ENCODE peak calls at places on chromosome 10, in nine cellular contexts. One of them, this sample, is unnamed.
A peak's percentile ranks its signal among the peaks of the same experiment; 100 is the strongest.

GRCh38 chr10:48602401-48603135 is 2.3 kb downstream of the ARHGAP22 start:
- DNase-seq in fibroblast of lung: no peak
- DNase-seq in mammary epithelial cell: no peak
- DNase-seq in PC-3: no peak
- DNase-seq in PC-9: no peak
- DNase-seq in MM.1S: no peak
- DNase-seq in neural progenitor cell: no peak
- DNase-seq in astrocyte: no peak
- DNase-seq in SK-N-SH: no peak
- DNase-seq in this sample: no peak

GRCh38 chr10:122993797-122994336 is 13.7 kb downstream of the PSTK start:
- DNase-seq in fibroblast of lung: no peak
- DNase-seq in mammary epithelial cell: no peak
- DNase-seq in PC-3: no peak
- DNase-seq in PC-9: no peak
- DNase-seq in MM.1S: no peak
- DNase-seq in neural progenitor cell: no peak
- DNase-seq in astrocyte: no peak
- DNase-seq in SK-N-SH: no peak
- DNase-seq in this sample: no peak

GRCh38 chr10:100738055-100738827 is 7.1 kb upstream of the PAX2 start:
- DNase-seq in fibroblast of lung: no peak
- DNase-seq in mammary epithelial cell: no peak
- DNase-seq in PC-3: no peak
- DNase-seq in PC-9: no peak
- DNase-seq in MM.1S: no peak
- DNase-seq in neural progenitor cell: no peak
- DNase-seq in astrocyte: no peak
- DNase-seq in SK-N-SH: no peak
- DNase-seq in this sample: no peak

GRCh38 chr10:118927317-118927716 is 102.2 kb upstream of the NANOS1 start:
- DNase-seq in fibroblast of lung: no peak
- DNase-seq in mammary epithelial cell: no peak
- DNase-seq in PC-3: no peak
- DNase-seq in PC-9: no peak
- DNase-seq in MM.1S: no peak
- DNase-seq in neural progenitor cell: peak; percentile 0
- DNase-seq in astrocyte: no peak
- DNase-seq in SK-N-SH: no peak
- DNase-seq in this sample: no peak

GRCh38 chr10:71075759-71076472 is 136.5 kb upstream of the UNC5B start:
- DNase-seq in fibroblast of lung: no peak
- DNase-seq in mammary epithelial cell: no peak
- DNase-seq in PC-3: no peak
- DNase-seq in PC-9: no peak
- DNase-seq in MM.1S: no peak
- DNase-seq in neural progenitor cell: no peak
- DNase-seq in astrocyte: no peak
- DNase-seq in SK-N-SH: peak; percentile 44
- DNase-seq in this sample: no peak

GRCh38 chr10:67606572-67606971 is 89.4 kb downstream of the CTNNA3 start:
- DNase-seq in fibroblast of lung: peak; percentile 96
- DNase-seq in mammary epithelial cell: peak; percentile 60
- DNase-seq in PC-3: peak; percentile 91
- DNase-seq in PC-9: no peak
- DNase-seq in MM.1S: no peak
- DNase-seq in neural progenitor cell: no peak
- DNase-seq in astrocyte: peak; percentile 95
- DNase-seq in SK-N-SH: no peak
- DNase-seq in this sample: no peak

GRCh38 chr10:92407305-92408016 is 116.5 kb downstream of the MARCHF5 start:
- DNase-seq in fibroblast of lung: no peak
- DNase-seq in mammary epithelial cell: peak; percentile 62
- DNase-seq in PC-3: peak; percentile 81
- DNase-seq in PC-9: no peak
- DNase-seq in MM.1S: no peak
- DNase-seq in neural progenitor cell: peak; percentile 28
- DNase-seq in astrocyte: no peak
- DNase-seq in SK-N-SH: no peak
- DNase-seq in this sample: no peak

GRCh38 chr10:104045151-104046089 is 40.3 kb downstream of the COL17A1 start:
- DNase-seq in fibroblast of lung: peak; percentile 62
- DNase-seq in mammary epithelial cell: no peak
- DNase-seq in PC-3: peak; percentile 80
- DNase-seq in PC-9: peak; percentile 62
- DNase-seq in MM.1S: peak; percentile 35
- DNase-seq in neural progenitor cell: peak; percentile 88
- DNase-seq in astrocyte: peak; percentile 44
- DNase-seq in SK-N-SH: peak; percentile 74
- DNase-seq in this sample: no peak

GRCh38 chr10:683448-684071 is 5.9 kb downstream of the DIP2C start:
- DNase-seq in fibroblast of lung: peak; percentile 98
- DNase-seq in mammary epithelial cell: no peak
- DNase-seq in PC-3: peak; percentile 79
- DNase-seq in PC-9: no peak
- DNase-seq in MM.1S: no peak
- DNase-seq in neural progenitor cell: no peak
- DNase-seq in astrocyte: peak; percentile 96
- DNase-seq in SK-N-SH: peak; percentile 86
- DNase-seq in this sample: no peak

GRCh38 chr10:7400068-7400824 is 10.6 kb downstream of the SFMBT2 start:
- DNase-seq in fibroblast of lung: no peak
- DNase-seq in mammary epithelial cell: no peak
- DNase-seq in PC-3: no peak
- DNase-seq in PC-9: no peak
- DNase-seq in MM.1S: no peak
- DNase-seq in neural progenitor cell: no peak
- DNase-seq in astrocyte: no peak
- DNase-seq in SK-N-SH: peak; percentile 55
- DNase-seq in this sample: no peak

GRCh38 chr10:132514841-132515521 is 22.6 kb upstream of the INPP5A start:
- DNase-seq in fibroblast of lung: no peak
- DNase-seq in mammary epithelial cell: no peak
- DNase-seq in PC-3: no peak
- DNase-seq in PC-9: no peak
- DNase-seq in MM.1S: no peak
- DNase-seq in neural progenitor cell: no peak
- DNase-seq in astrocyte: no peak
- DNase-seq in SK-N-SH: no peak
- DNase-seq in this sample: no peak

GRCh38 chr10:14329609-14330246 is 996 bp downstream of the FRMD4A start:
- DNase-seq in fibroblast of lung: peak; percentile 13
- DNase-seq in mammary epithelial cell: no peak
- DNase-seq in PC-3: no peak
- DNase-seq in PC-9: no peak
- DNase-seq in MM.1S: no peak
- DNase-seq in neural progenitor cell: peak; percentile 39
- DNase-seq in astrocyte: peak; percentile 3
- DNase-seq in SK-N-SH: peak; percentile 34
- DNase-seq in this sample: no peak

GRCh38 chr10:90964781-90965462 is 44.0 kb upstream of the ANKRD1 start:
- DNase-seq in fibroblast of lung: peak; percentile 21
- DNase-seq in mammary epithelial cell: no peak
- DNase-seq in PC-3: no peak
- DNase-seq in PC-9: no peak
- DNase-seq in MM.1S: no peak
- DNase-seq in neural progenitor cell: no peak
- DNase-seq in astrocyte: no peak
- DNase-seq in SK-N-SH: peak; percentile 36
- DNase-seq in this sample: no peak

GRCh38 chr10:49610015-49610734 is at the start of gene SLC18A3:
- DNase-seq in fibroblast of lung: no peak
- DNase-seq in mammary epithelial cell: no peak
- DNase-seq in PC-3: no peak
- DNase-seq in PC-9: no peak
- DNase-seq in MM.1S: no peak
- DNase-seq in neural progenitor cell: peak; percentile 71
- DNase-seq in astrocyte: no peak
- DNase-seq in SK-N-SH: peak; percentile 95
- DNase-seq in this sample: no peak

GRCh38 chr10:103476046-103476768 is 2.8 kb downstream of the CALHM3 start:
- DNase-seq in fibroblast of lung: no peak
- DNase-seq in mammary epithelial cell: no peak
- DNase-seq in PC-3: no peak
- DNase-seq in PC-9: peak; percentile 18
- DNase-seq in MM.1S: peak; percentile 31
- DNase-seq in neural progenitor cell: peak; percentile 72
- DNase-seq in astrocyte: no peak
- DNase-seq in SK-N-SH: peak; percentile 70
- DNase-seq in this sample: peak; percentile 73

GRCh38 chr10:5814110-5815107 is 1.2 kb upstream of the GDI2 start:
- DNase-seq in fibroblast of lung: peak; percentile 16
- DNase-seq in mammary epithelial cell: no peak
- DNase-seq in PC-3: no peak
- DNase-seq in PC-9: no peak
- DNase-seq in MM.1S: peak; percentile 62
- DNase-seq in neural progenitor cell: peak; percentile 40
- DNase-seq in astrocyte: peak; percentile 4
- DNase-seq in SK-N-SH: no peak
- DNase-seq in this sample: peak; percentile 74

GRCh38 chr10:113230018-113230610 is 280.1 kb downstream of the TCF7L2 start:
- DNase-seq in fibroblast of lung: no peak
- DNase-seq in mammary epithelial cell: no peak
- DNase-seq in PC-3: no peak
- DNase-seq in PC-9: no peak
- DNase-seq in MM.1S: no peak
- DNase-seq in neural progenitor cell: no peak
- DNase-seq in astrocyte: no peak
- DNase-seq in SK-N-SH: no peak
- DNase-seq in this sample: no peak

DNA sequence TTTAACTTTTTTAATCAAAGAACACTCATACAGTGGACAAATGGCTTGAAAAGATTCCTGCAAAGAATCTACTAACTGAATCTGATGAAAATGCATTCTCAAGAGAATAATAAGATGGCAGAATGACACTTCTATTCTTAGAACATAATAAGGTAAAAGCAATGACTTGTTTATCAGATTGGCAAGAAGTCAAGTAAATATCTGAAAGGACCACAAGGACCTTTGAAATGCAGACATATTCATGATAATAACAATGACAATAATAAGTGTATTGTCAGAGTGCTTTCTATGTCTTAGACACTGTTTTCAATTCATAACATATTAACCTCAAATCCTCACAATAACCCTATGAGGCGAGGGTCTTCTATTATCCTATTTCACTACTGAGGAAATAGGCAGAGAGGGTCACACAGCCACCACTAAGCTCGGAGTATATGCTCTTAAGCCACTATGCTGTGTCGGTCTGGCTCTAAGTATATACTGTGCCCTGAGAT is 10.6 kb downstream of the HACD1 start:
- DNase-seq in fibroblast of lung: no peak
- DNase-seq in mammary epithelial cell: no peak
- DNase-seq in PC-3: no peak
- DNase-seq in PC-9: no peak
- DNase-seq in MM.1S: no peak
- DNase-seq in neural progenitor cell: no peak
- DNase-seq in astrocyte: no peak
- DNase-seq in SK-N-SH: no peak
- DNase-seq in this sample: no peak
- H3K79me2 ChIP-seq in fibroblast of lung: no peaks in the 10 kb centered on the region
- H3K79me2 ChIP-seq in mammary epithelial cell: no peaks in the 10 kb centered on the region
- H3K79me2 ChIP-seq in PC-3: no peaks in the 10 kb centered on the region
- H3K79me2 ChIP-seq in PC-9: no peaks in the 10 kb centered on the region
- H3K79me2 ChIP-seq in MM.1S: no peaks in the 10 kb centered on the region
- H3K79me2 ChIP-seq in neural progenitor cell: no peaks in the 10 kb centered on the region
- H3K79me2 ChIP-seq in astrocyte: no peaks in the 10 kb centered on the region
- H3K79me2 ChIP-seq in SK-N-SH: peaks cover 36% of the 10 kb centered on the region
- H3K79me2 ChIP-seq in this sample: no peaks in the 10 kb centered on the region

GRCh38 chr10:72731916-72732419 is 40.0 kb downstream of the MCU start:
- DNase-seq in fibroblast of lung: no peak
- DNase-seq in mammary epithelial cell: no peak
- DNase-seq in PC-3: no peak
- DNase-seq in PC-9: no peak
- DNase-seq in MM.1S: no peak
- DNase-seq in neural progenitor cell: no peak
- DNase-seq in astrocyte: no peak
- DNase-seq in SK-N-SH: no peak
- DNase-seq in this sample: no peak

GRCh38 chr10:72736176-72736795 is 44.3 kb downstream of the MCU start:
- DNase-seq in fibroblast of lung: peak; percentile 35
- DNase-seq in mammary epithelial cell: no peak
- DNase-seq in PC-3: no peak
- DNase-seq in PC-9: no peak
- DNase-seq in MM.1S: no peak
- DNase-seq in neural progenitor cell: no peak
- DNase-seq in astrocyte: peak; percentile 24
- DNase-seq in SK-N-SH: no peak
- DNase-seq in this sample: no peak

GRCh38 chr10:72735288-72735926 is 43.5 kb downstream of the MCU start:
- DNase-seq in fibroblast of lung: no peak
- DNase-seq in mammary epithelial cell: no peak
- DNase-seq in PC-3: no peak
- DNase-seq in PC-9: no peak
- DNase-seq in MM.1S: no peak
- DNase-seq in neural progenitor cell: no peak
- DNase-seq in astrocyte: no peak
- DNase-seq in SK-N-SH: no peak
- DNase-seq in this sample: no peak

GRCh38 chr10:72732521-72732920 is 40.6 kb downstream of the MCU start:
- DNase-seq in fibroblast of lung: no peak
- DNase-seq in mammary epithelial cell: no peak
- DNase-seq in PC-3: no peak
- DNase-seq in PC-9: no peak
- DNase-seq in MM.1S: no peak
- DNase-seq in neural progenitor cell: no peak
- DNase-seq in astrocyte: no peak
- DNase-seq in SK-N-SH: no peak
- DNase-seq in this sample: no peak

GRCh38 chr10:72733989-72734388 is 42.0 kb downstream of the MCU start:
- DNase-seq in fibroblast of lung: no peak
- DNase-seq in mammary epithelial cell: no peak
- DNase-seq in PC-3: no peak
- DNase-seq in PC-9: no peak
- DNase-seq in MM.1S: no peak
- DNase-seq in neural progenitor cell: no peak
- DNase-seq in astrocyte: no peak
- DNase-seq in SK-N-SH: no peak
- DNase-seq in this sample: no peak
- H3K79me2 ChIP-seq in fibroblast of lung: peaks cover 21% of the 10 kb centered on the region
- H3K79me2 ChIP-seq in mammary epithelial cell: peaks cover 72% of the 10 kb centered on the region
- H3K79me2 ChIP-seq in PC-3: peaks cover 14% of the 10 kb centered on the region
- H3K79me2 ChIP-seq in PC-9: peaks cover 73% of the 10 kb centered on the region
- H3K79me2 ChIP-seq in MM.1S: no peaks in the 10 kb centered on the region
- H3K79me2 ChIP-seq in neural progenitor cell: peaks cover 71% of the 10 kb centered on the region
- H3K79me2 ChIP-seq in astrocyte: peaks cover 72% of the 10 kb centered on the region
- H3K79me2 ChIP-seq in SK-N-SH: peaks cover 54% of the 10 kb centered on the region
- H3K79me2 ChIP-seq in this sample: no peaks in the 10 kb centered on the region

GRCh38 chr10:15847481-15847880 is 12.8 kb downstream of the MINDY3 start:
- DNase-seq in fibroblast of lung: no peak
- DNase-seq in mammary epithelial cell: no peak
- DNase-seq in PC-3: no peak
- DNase-seq in PC-9: no peak
- DNase-seq in MM.1S: no peak
- DNase-seq in neural progenitor cell: no peak
- DNase-seq in astrocyte: no peak
- DNase-seq in SK-N-SH: no peak
- DNase-seq in this sample: no peak
- H3K79me2 ChIP-seq in fibroblast of lung: peaks cover 10% of the 10 kb centered on the region
- H3K79me2 ChIP-seq in mammary epithelial cell: peaks cover 64% of the 10 kb centered on the region
- H3K79me2 ChIP-seq in PC-3: peaks cover 18% of the 10 kb centered on the region
- H3K79me2 ChIP-seq in PC-9: no peaks in the 10 kb centered on the region
- H3K79me2 ChIP-seq in MM.1S: peaks cover 55% of the 10 kb centered on the region
- H3K79me2 ChIP-seq in neural progenitor cell: no peaks in the 10 kb centered on the region
- H3K79me2 ChIP-seq in astrocyte: peaks cover 35% of the 10 kb centered on the region
- H3K79me2 ChIP-seq in SK-N-SH: peaks cover 37% of the 10 kb centered on the region
- H3K79me2 ChIP-seq in this sample: peaks cover 4% of the 10 kb centered on the region

GRCh38 chr10:110574420-110574819 is 6.9 kb downstream of the SMC3 start:
- DNase-seq in fibroblast of lung: peak; percentile 8
- DNase-seq in mammary epithelial cell: no peak
- DNase-seq in PC-3: no peak
- DNase-seq in PC-9: no peak
- DNase-seq in MM.1S: no peak
- DNase-seq in neural progenitor cell: no peak
- DNase-seq in astrocyte: no peak
- DNase-seq in SK-N-SH: no peak
- DNase-seq in this sample: no peak
- H3K79me2 ChIP-seq in fibroblast of lung: peaks cover 49% of the 10 kb centered on the region
- H3K79me2 ChIP-seq in mammary epithelial cell: peaks cover 73% of the 10 kb centered on the region
- H3K79me2 ChIP-seq in PC-3: peaks cover 76% of the 10 kb centered on the region
- H3K79me2 ChIP-seq in PC-9: peaks cover 56% of the 10 kb centered on the region
- H3K79me2 ChIP-seq in MM.1S: peaks cover 99% of the 10 kb centered on the region
- H3K79me2 ChIP-seq in neural progenitor cell: peaks cover 94% of the 10 kb centered on the region
- H3K79me2 ChIP-seq in astrocyte: peaks cover 81% of the 10 kb centered on the region
- H3K79me2 ChIP-seq in SK-N-SH: peaks cover 87% of the 10 kb centered on the region
- H3K79me2 ChIP-seq in this sample: peaks cover 78% of the 10 kb centered on the region